ENCODE peak calls at places on chromosomes 11 and 22, in nine cellular contexts. V is Peyer's patch; H is stimulated activated CD8-positive, alpha-beta memory T cell treated with anti-CD3 and anti-CD28 coated beads, Interleukin-7, amount 100 ng/mL, for 1 hour; D is activated T-cell treated with anti-CD3 and anti-CD28 coated beads, Interleukin-2, amount 50 U/mL, for 1 hour; J is activated CD4-positive, CD25-positive, alpha-beta regulatory T cell; U is stimulated activated CD4-positive, alpha-beta T cell treated with anti-CD3 and anti-CD28 coated beads, Interleukin-4, amount 100 ng/mL, for 4 hours; Z is renal cortical epithelial cell; F is HS-5; I is H54. Q is an unnamed sample.

GRCh38 chr22:47295982-47296381 is 533.5 kb downstream of the TBC1D22A start:
- DNase-seq in D (no peak), Z (no peak), H (no peak), J (no peak), U (no peak), F (no peak), V (no peak), I (no peak), Q (no peak)

GRCh38 chr11:46513934-46514342 is 79.9 kb downstream of the AMBRA1 start:
- DNase-seq in V (no peak), J (no peak), I (no peak), H (no peak), Z (peak), D (no peak), U (no peak), F (no peak), Q (peak)

GRCh38 chr11:1199689-1200610 is 22.9 kb upstream of the MUC5B start:
- DNase-seq in F (no peak), D (no peak), Z (no peak), J (no peak), V (peak), H (no peak), I (no peak), U (no peak), Q (no peak)

GRCh38 chr11:7525424-7525823 is 11.6 kb downstream of the PPFIBP2 start:
- DNase-seq in J (no peak), U (no peak), I (no peak), V (no peak), H (no peak), D (no peak), F (no peak), Z (no peak), Q (no peak)

GRCh38 chr11:116771935-116772334 is 852 bp downstream of the BUD13 start:
- DNase-seq in Z (no peak), I (no peak), U (no peak), J (no peak), D (no peak), V (no peak), F (no peak), H (no peak), Q (peak)

GRCh38 chr11:121927789-121928188 is 188.2 kb downstream of the BLID start:
- DNase-seq in V (no peak), Z (no peak), D (no peak), I (no peak), J (no peak), U (no peak), H (no peak), F (no peak), Q (no peak)

GRCh38 chr22:28044546-28045173 is 125.6 kb upstream of the PITPNB start:
- DNase-seq in U (no peak), H (no peak), D (no peak), J (no peak), I (no peak), F (no peak), Z (no peak), V (no peak), Q (peak)

GRCh38 chr11:43644626-43645299 is 35.8 kb upstream of the HSD17B12 start:
- DNase-seq in H (no peak), U (no peak), D (no peak), J (no peak), I (no peak), V (no peak), Z (peak), F (no peak), Q (peak)

GRCh38 chr11:2531277-2531986 is 86.6 kb downstream of the KCNQ1 start:
- DNase-seq in I (peak), J (peak), D (peak), Z (peak), F (peak), H (peak), U (peak), V (peak), Q (peak)

GRCh38 chr22:50293441-50294318 is 13.8 kb downstream of the PLXNB2 start:
- DNase-seq in F (peak), V (peak), J (no peak), H (no peak), I (peak), D (no peak), Z (peak), U (no peak), Q (peak)

GRCh38 chr11:85123752-85124231 is 503.4 kb downstream of the DLG2 start:
- DNase-seq in H (no peak), Z (peak), U (no peak), D (no peak), I (no peak), J (no peak), V (no peak), F (no peak), Q (peak)

GRCh38 chr22:37218771-37219411 is 6.6 kb upstream of the SSTR3 start:
- DNase-seq in Z (no peak), J (peak), V (no peak), I (no peak), F (no peak), U (peak), H (no peak), D (peak), Q (no peak)

GRCh38 chr22:46073683-46074504 is 76.4 kb upstream of the PPARA start:
- DNase-seq in I (no peak), V (peak), Z (no peak), H (no peak), J (no peak), F (no peak), D (no peak), U (no peak), Q (no peak)

GRCh38 chr11:64691543-64691942 is 31.5 kb downstream of the NRXN2 start:
- DNase-seq in U (no peak), V (no peak), I (no peak), Z (no peak), F (no peak), D (no peak), J (no peak), H (no peak), Q (no peak)

GRCh38 chr22:26642465-26643367 is 14.7 kb upstream of the MIAT start:
- DNase-seq in V (no peak), F (no peak), D (peak), I (no peak), Z (no peak), H (peak), U (peak), J (peak), Q (no peak)

GRCh38 chr22:35480143-35480542 is 60.5 kb upstream of the RASD2 start:
- DNase-seq in J (no peak), H (no peak), F (no peak), D (no peak), Z (peak), I (no peak), U (no peak), V (no peak), Q (no peak)

GRCh38 chr11:130606781-130607511 is 158.5 kb downstream of the ADAMTS15 start:
- DNase-seq in V (no peak), J (no peak), H (no peak), F (no peak), D (no peak), U (no peak), I (no peak), Z (peak), Q (no peak)

GRCh38 chr22:45554040-45554406 is 51.3 kb downstream of the FBLN1 start:
- DNase-seq in U (no peak), V (no peak), H (no peak), J (no peak), D (no peak), Z (no peak), I (no peak), F (no peak), Q (peak)

GRCh38 chr11:117970400-117971024 is 15.7 kb upstream of the IL10RA start:
- DNase-seq in V (no peak), J (no peak), H (no peak), Z (peak), U (peak), I (no peak), F (no peak), D (no peak), Q (peak)

GRCh38 chr22:18976197-18976751 is 40.2 kb upstream of the PRODH start:
- DNase-seq in I (no peak), U (no peak), D (no peak), V (peak), H (no peak), F (no peak), Z (no peak), J (no peak), Q (no peak)

GRCh38 chr11:47711816-47712215 is 3.4 kb downstream of the AGBL2 start:
- DNase-seq in H (no peak), J (no peak), V (no peak), I (no peak), U (no peak), Z (no peak), D (no peak), F (no peak), Q (no peak)

GRCh38 chr11:75145972-75146519 is 4.9 kb upstream of the SLCO2B1 start:
- DNase-seq in U (no peak), I (no peak), F (no peak), V (no peak), H (no peak), J (no peak), Z (no peak), D (no peak), Q (no peak)

GRCh38 chr11:77101043-77101537 is 1.6 kb upstream of the OMP start:
- DNase-seq in U (no peak), Z (no peak), J (no peak), H (no peak), I (peak), D (no peak), V (no peak), F (no peak), Q (peak)

GRCh38 chr11:61035086-61035835 is 63.8 kb downstream of the CD6 start:
- DNase-seq in H (no peak), V (no peak), Z (no peak), U (no peak), D (no peak), F (no peak), I (no peak), J (no peak), Q (no peak)

GRCh38 chr11:63840356-63841060 is 1.6 kb downstream of the MARK2 start:
- DNase-seq in D (no peak), V (no peak), I (no peak), J (no peak), U (no peak), Z (no peak), F (no peak), H (no peak), Q (no peak)

GRCh38 chr11:83768476-83768875 is 482.3 kb upstream of the CCDC90B start:
- DNase-seq in J (no peak), F (no peak), H (no peak), D (no peak), I (no peak), V (no peak), Z (no peak), U (no peak), Q (no peak)

GRCh38 chr11:128964463-128964930 is 21.8 kb upstream of the TP53AIP1 start:
- DNase-seq in U (no peak), I (no peak), J (no peak), Z (no peak), F (no peak), H (no peak), D (no peak), V (no peak), Q (no peak)

GRCh38 chr22:17769716-17770082 is 4.6 kb downstream of the BID start:
- DNase-seq in H (no peak), J (no peak), F (no peak), D (no peak), Z (no peak), V (peak), I (no peak), U (no peak), Q (no peak)

GRCh38 chr11:70233511-70233919 is 30.4 kb downstream of the FADD start:
- DNase-seq in V (no peak), D (no peak), Z (peak), I (peak), H (no peak), J (no peak), F (peak), U (no peak), Q (peak)

GRCh38 chr11:86068138-86068861 is 584 bp downstream of the PICALM start:
- DNase-seq in I (no peak), H (no peak), F (no peak), U (peak), V (peak), Z (no peak), J (no peak), D (peak), Q (peak)

Q was measured in DMS53.